ENCODE peak calls at places on chromosomes 13 and 19, in six cellular contexts. N is GM10248; P is B cell; O is body of pancreas; Z is choroid plexus epithelial cell; Y is CD4-positive, alpha-beta T cell. U is an unnamed sample.

GRCh38 chr19:44303976-44304568 is 753 bp downstream of the ZNF235 start:
- DNase-seq in Z (no peak), P (no peak), N (peak), Y (no peak), O (peak), U (no peak)

GRCh38 chr13:102020611-102021216 is 381.1 kb downstream of the FGF14 start:
- DNase-seq in O (no peak), N (no peak), Y (no peak), P (no peak), Z (peak), U (no peak)

GRCh38 chr19:4694211-4694987 is 24.3 kb upstream of the MYDGF start:
- DNase-seq in N (no peak), O (no peak), Y (no peak), P (no peak), Z (peak), U (no peak)

GRCh38 chr13:36841411-36841810 is 22.4 kb downstream of the RFXAP start:
- DNase-seq in P (no peak), O (no peak), Z (peak), Y (no peak), N (no peak), U (no peak)

GRCh38 chr13:104592127-104592526 is 1525.9 kb upstream of the SLC10A2 start:
- DNase-seq in Y (no peak), Z (peak), O (no peak), P (no peak), N (no peak), U (no peak)

GRCh38 chr13:43758834-43759233 is 27.9 kb downstream of the ENOX1 start:
- DNase-seq in P (no peak), O (no peak), N (peak), Z (no peak), Y (no peak), U (no peak)

GRCh38 chr13:44373601-44374347 is at the start of gene SERP2:
- DNase-seq in Y (no peak), O (peak), P (peak), Z (no peak), N (no peak), U (no peak)

GRCh38 chr19:38264486-38265212 is at the start of gene SPINT2:
- DNase-seq in P (peak), Y (peak), Z (no peak), O (peak), N (peak), U (no peak)

GRCh38 chr13:95641961-95642621 is 2.4 kb downstream of the DZIP1 start:
- DNase-seq in O (peak), Z (peak), N (peak), Y (no peak), P (no peak), U (peak)

GRCh38 chr19:12333162-12334159 is at the start of gene ZNF563:
- DNase-seq in N (peak), O (peak), P (peak), Y (peak), Z (peak), U (peak)

GRCh38 chr19:5891938-5892771 is 11.4 kb downstream of the NDUFA11 start:
- DNase-seq in Y (peak), N (no peak), O (peak), Z (peak), P (no peak), U (no peak)

GRCh38 chr19:41945135-41945766 is 13.9 kb downstream of the RABAC1 start:
- DNase-seq in P (peak), Z (no peak), Y (peak), N (peak), O (peak), U (no peak)

GRCh38 chr13:23673354-23673753 is 103.1 kb downstream of the TNFRSF19 start:
- DNase-seq in O (no peak), Z (peak), N (no peak), Y (no peak), P (no peak), U (no peak)

GRCh38 chr19:8525401-8525684 is 11.4 kb upstream of the ZNF414 start:
- DNase-seq in O (no peak), Z (no peak), Y (no peak), P (no peak), N (no peak), U (no peak)
- TF ChIP-seq CTCF in O (peak), Z (peak), Y (no peak), P (no peak), N (no peak), U (peak)

DNA sequence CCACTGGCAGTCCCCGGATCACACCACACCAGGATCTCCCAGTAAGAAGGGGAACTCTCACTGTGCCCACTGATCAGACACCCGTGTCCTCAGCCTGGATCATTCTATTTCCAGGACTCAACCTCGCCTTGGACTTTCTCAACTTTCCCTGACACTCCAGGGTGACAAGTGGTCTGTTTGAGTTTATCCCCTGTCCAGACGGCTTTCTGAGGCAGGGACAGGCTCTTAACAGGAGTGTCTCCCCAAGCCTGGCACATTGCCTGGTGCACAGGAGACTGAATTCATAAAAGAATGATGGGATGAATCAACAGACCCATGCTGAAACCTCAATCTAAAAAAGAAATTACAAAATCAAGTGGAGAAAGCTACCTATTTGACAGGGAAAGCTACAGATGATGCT is 606.6 kb downstream of the EFNB2 start:
- DNase-seq in Z (no peak), P (no peak), O (no peak), N (no peak), Y (no peak), U (no peak)
- TF ChIP-seq CTCF in Z (no peak), P (no peak), O (no peak), N (no peak), Y (no peak), U (no peak)

GRCh38 chr19:9848761-9849160 is 13.6 kb downstream of the PIN1 start:
- DNase-seq in O (peak), Z (no peak), N (no peak), P (no peak), Y (no peak), U (no peak)

GRCh38 chr19:9850235-9850959 is 15.3 kb downstream of the PIN1 start:
- DNase-seq in O (peak), P (no peak), Y (no peak), N (no peak), Z (no peak), U (no peak)

GRCh38 chr19:9849786-9850185 is 14.7 kb downstream of the PIN1 start:
- DNase-seq in Y (no peak), N (no peak), O (no peak), P (no peak), Z (no peak), U (no peak)

GRCh38 chr19:9848060-9848459 is 12.9 kb downstream of the PIN1 start:
- DNase-seq in P (no peak), O (peak), Y (peak), N (no peak), Z (no peak), U (no peak)

GRCh38 chr19:9847087-9847671 is 12.1 kb downstream of the PIN1 start:
- DNase-seq in O (peak), N (no peak), Z (peak), P (no peak), Y (peak), U (peak)
- TF ChIP-seq CTCF in O (peak), N (peak), Z (peak), P (no peak), Y (no peak), U (peak)

GRCh38 chr19:52570005-52570861 is at the start of gene ZNF701:
- DNase-seq in O (peak), P (peak), Y (peak), Z (peak), N (peak), U (peak)
- TF ChIP-seq CTCF in O (peak), P (peak), Y (peak), Z (peak), N (no peak), U (peak)

DNA sequence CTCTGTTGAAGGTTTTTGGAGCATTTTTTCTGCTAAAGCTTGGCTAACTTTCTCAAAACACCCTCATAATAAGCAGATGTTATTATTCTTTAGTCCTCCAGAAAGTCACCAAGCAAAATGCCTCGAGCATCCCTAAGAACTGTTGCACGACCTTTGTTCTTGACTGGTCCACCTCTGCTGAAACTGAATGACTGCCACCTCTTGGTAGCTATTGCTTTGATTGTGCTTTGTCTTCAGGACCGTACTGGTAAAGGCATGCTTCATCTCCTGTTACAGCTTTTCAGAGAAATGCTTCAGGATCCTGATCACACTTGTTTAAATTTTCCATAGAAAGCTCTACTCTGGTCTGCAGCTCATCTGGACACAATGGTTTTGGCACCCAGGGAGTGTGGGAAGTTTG is 254.8 kb downstream of the DCT start:
- DNase-seq in O (no peak), Z (no peak), P (no peak), Y (no peak), N (no peak), U (no peak)
- TF ChIP-seq CTCF in O (no peak), Z (no peak), P (no peak), Y (no peak), N (no peak), U (no peak)

GRCh38 chr19:47480658-47481057 is 3.4 kb downstream of the KPTN start:
- DNase-seq in Y (no peak), O (no peak), N (no peak), P (no peak), Z (no peak), U (no peak)
- TF ChIP-seq CTCF in Y (no peak), O (no peak), N (no peak), P (no peak), Z (no peak), U (no peak)

GRCh38 chr19:1133471-1133929 is 29.7 kb downstream of the GPX4 start:
- DNase-seq in N (peak), O (no peak), Z (no peak), P (peak), Y (peak), U (no peak)

GRCh38 chr19:1129535-1129934 is 25.7 kb downstream of the GPX4 start:
- DNase-seq in Z (no peak), Y (no peak), N (no peak), O (no peak), P (no peak), U (no peak)

GRCh38 chr19:1132625-1133383 is 29.0 kb downstream of the GPX4 start:
- DNase-seq in Z (no peak), O (no peak), P (peak), N (peak), Y (no peak), U (no peak)

GRCh38 chr19:1130801-1131717 is 27.3 kb downstream of the GPX4 start:
- DNase-seq in Y (peak), N (peak), O (no peak), P (peak), Z (no peak), U (no peak)

DNA sequence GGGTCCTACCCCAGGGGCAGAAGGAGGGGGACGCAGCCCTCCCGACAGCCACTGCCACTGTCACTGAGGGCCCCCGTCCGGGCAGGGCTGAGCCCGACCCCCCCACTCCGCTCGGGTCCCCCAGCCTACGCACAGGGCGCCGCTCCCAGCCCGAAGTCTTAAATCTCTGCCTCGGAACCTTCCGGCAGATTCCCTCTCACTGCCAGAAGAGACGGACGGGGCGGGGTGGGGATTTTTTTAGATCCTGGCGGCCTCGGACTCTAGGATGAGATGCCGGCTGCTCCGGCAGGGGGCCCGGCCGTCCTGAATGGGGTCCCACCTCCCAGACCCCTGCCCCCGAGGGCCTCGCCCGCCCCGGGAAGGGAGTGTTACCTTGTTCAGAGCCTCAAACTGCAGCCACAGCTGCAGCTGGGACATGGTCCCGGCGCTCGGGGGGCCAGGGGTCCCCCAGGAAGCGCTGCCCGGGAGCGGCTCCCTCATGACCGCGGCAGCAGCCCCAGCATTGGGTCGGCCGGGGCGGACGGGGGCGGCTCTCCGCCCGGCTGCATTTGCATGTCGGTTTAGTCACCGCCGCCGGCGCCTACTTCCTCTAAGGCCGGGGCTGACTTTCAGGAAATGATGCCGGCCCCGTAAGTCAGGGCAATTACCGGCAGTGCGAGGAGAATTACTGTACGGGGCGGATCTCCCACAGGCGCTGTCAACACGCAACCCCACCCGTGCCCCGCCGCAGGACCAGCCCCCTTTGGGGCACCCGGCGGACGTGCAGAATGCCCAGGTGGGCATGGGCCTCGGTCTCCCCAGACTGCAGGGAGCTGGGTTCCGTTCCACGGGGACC is 28.1 kb downstream of the GPX4 start:
- DNase-seq in Z (peak), P (peak), O (peak), Y (peak), N (peak), U (no peak)
- TF ChIP-seq CTCF in Z (peak), P (no peak), O (no peak), Y (no peak), N (no peak), U (peak)

DNA sequence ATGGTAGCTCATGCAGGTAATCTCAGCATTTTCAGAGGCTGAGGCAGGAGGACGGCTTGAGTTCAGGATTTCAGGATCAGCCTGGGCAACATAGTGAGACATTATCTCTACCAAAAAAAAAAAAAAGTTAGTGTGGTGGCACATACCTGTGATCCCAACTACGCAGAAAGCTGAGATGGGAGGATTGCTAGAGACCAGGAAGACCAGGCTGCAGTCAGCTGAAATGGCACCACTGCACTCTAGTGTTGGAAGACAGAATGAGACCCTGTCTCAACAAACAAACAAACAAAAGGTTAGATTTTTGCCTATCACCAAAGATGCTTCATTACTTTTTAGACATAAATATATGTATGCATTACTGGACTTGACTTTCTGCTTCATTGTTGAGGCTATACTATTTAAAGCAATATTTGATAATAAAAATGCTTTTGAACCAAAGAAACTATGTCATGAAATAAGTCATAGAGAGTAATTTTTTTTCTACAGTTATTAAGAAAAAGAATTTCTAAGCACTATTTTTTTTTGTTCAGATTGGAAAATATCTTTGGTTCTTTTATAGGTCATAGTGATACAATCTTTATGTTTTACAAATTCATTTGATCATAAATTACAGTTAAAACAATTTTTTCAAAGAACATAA is 1180.1 kb upstream of the ATXN8OS start:
- DNase-seq in P (peak), Z (peak), Y (no peak), N (no peak), O (peak), U (no peak)
- TF ChIP-seq CTCF in P (peak), Z (peak), Y (no peak), N (peak), O (peak), U (peak)

GRCh38 chr19:15412832-15413231 is 6.0 kb downstream of the AKAP8L start:
- DNase-seq in P (no peak), N (no peak), Y (no peak), O (no peak), Z (peak), U (no peak)
- TF ChIP-seq CTCF in P (no peak), N (no peak), Y (no peak), O (no peak), Z (peak), U (peak)